ENCODE peak calls at places on chromosomes 1 and 21, in ten cellular contexts. One of them, this sample, is unnamed. For H3K36me3 and H3K27me3, the result is how much of the 10 kb centered on the place peaks cover.

GRCh38 chr1:68571499-68571898 is 74.6 kb upstream of the DEPDC1 start:
- DNase-seq in GM23248: peak
- DNase-seq in CD8-positive, alpha-beta T cell: no peak
- DNase-seq in PC-3: peak
- DNase-seq in neural progenitor cell: no peak
- DNase-seq in astrocyte: peak
- DNase-seq in adrenal gland: no peak
- DNase-seq in BE2C: no peak
- DNase-seq in upper lobe of right lung: no peak
- DNase-seq in CD8-positive, alpha-beta memory T cell: no peak
- DNase-seq in this sample: no peak

GRCh38 chr1:119771016-119771415 is 2.3 kb upstream of the HMGCS2 start:
- DNase-seq in GM23248: peak
- DNase-seq in CD8-positive, alpha-beta T cell: no peak
- DNase-seq in PC-3: no peak
- DNase-seq in neural progenitor cell: peak
- DNase-seq in astrocyte: no peak
- DNase-seq in adrenal gland: no peak
- DNase-seq in BE2C: no peak
- DNase-seq in upper lobe of right lung: no peak
- DNase-seq in CD8-positive, alpha-beta memory T cell: no peak
- DNase-seq in this sample: peak

GRCh38 chr1:50531027-50531426 is 107.8 kb upstream of the DMRTA2 start:
- DNase-seq in GM23248: no peak
- DNase-seq in CD8-positive, alpha-beta T cell: no peak
- DNase-seq in PC-3: no peak
- DNase-seq in neural progenitor cell: peak
- DNase-seq in astrocyte: no peak
- DNase-seq in adrenal gland: no peak
- DNase-seq in BE2C: no peak
- DNase-seq in upper lobe of right lung: no peak
- DNase-seq in CD8-positive, alpha-beta memory T cell: no peak
- DNase-seq in this sample: no peak

GRCh38 chr1:204493145-204493881 is 1.3 kb downstream of the PIK3C2B start:
- DNase-seq in GM23248: peak
- DNase-seq in CD8-positive, alpha-beta T cell: no peak
- DNase-seq in PC-3: peak
- DNase-seq in neural progenitor cell: peak
- DNase-seq in astrocyte: peak
- DNase-seq in adrenal gland: peak
- DNase-seq in BE2C: peak
- DNase-seq in upper lobe of right lung: peak
- DNase-seq in CD8-positive, alpha-beta memory T cell: no peak
- DNase-seq in this sample: peak

GRCh38 chr1:160261526-160261877 is 847 bp downstream of the DCAF8 start:
- DNase-seq in GM23248: peak
- DNase-seq in CD8-positive, alpha-beta T cell: peak
- DNase-seq in PC-3: peak
- DNase-seq in neural progenitor cell: peak
- DNase-seq in astrocyte: peak
- DNase-seq in adrenal gland: peak
- DNase-seq in BE2C: no peak
- DNase-seq in upper lobe of right lung: no peak
- DNase-seq in CD8-positive, alpha-beta memory T cell: peak
- DNase-seq in this sample: peak

GRCh38 chr1:100538935-100539835 is 1.2 kb downstream of the GPR88 start:
- DNase-seq in GM23248: peak
- DNase-seq in CD8-positive, alpha-beta T cell: no peak
- DNase-seq in PC-3: peak
- DNase-seq in neural progenitor cell: peak
- DNase-seq in astrocyte: no peak
- DNase-seq in adrenal gland: peak
- DNase-seq in BE2C: peak
- DNase-seq in upper lobe of right lung: peak
- DNase-seq in CD8-positive, alpha-beta memory T cell: peak
- DNase-seq in this sample: peak

GRCh38 chr1:213985181-213986019 is 2.4 kb upstream of the PROX1 start:
- DNase-seq in GM23248: no peak
- DNase-seq in CD8-positive, alpha-beta T cell: no peak
- DNase-seq in PC-3: no peak
- DNase-seq in neural progenitor cell: peak
- DNase-seq in astrocyte: no peak
- DNase-seq in adrenal gland: no peak
- DNase-seq in BE2C: no peak
- DNase-seq in upper lobe of right lung: no peak
- DNase-seq in CD8-positive, alpha-beta memory T cell: no peak
- DNase-seq in this sample: peak

GRCh38 chr1:151537112-151537511 is 3.0 kb upstream of the TUFT1 start:
- DNase-seq in GM23248: peak
- DNase-seq in CD8-positive, alpha-beta T cell: no peak
- DNase-seq in PC-3: peak
- DNase-seq in neural progenitor cell: no peak
- DNase-seq in astrocyte: peak
- DNase-seq in adrenal gland: peak
- DNase-seq in BE2C: no peak
- DNase-seq in upper lobe of right lung: no peak
- DNase-seq in CD8-positive, alpha-beta memory T cell: no peak
- DNase-seq in this sample: no peak

GRCh38 chr1:80639777-80640533 is 1160.8 kb upstream of the ADGRL2 start:
- DNase-seq in GM23248: no peak
- DNase-seq in CD8-positive, alpha-beta T cell: no peak
- DNase-seq in PC-3: no peak
- DNase-seq in neural progenitor cell: no peak
- DNase-seq in astrocyte: no peak
- DNase-seq in adrenal gland: no peak
- DNase-seq in BE2C: no peak
- DNase-seq in upper lobe of right lung: no peak
- DNase-seq in CD8-positive, alpha-beta memory T cell: no peak
- DNase-seq in this sample: no peak

GRCh38 chr21:44927587-44928461 is 7.1 kb upstream of the ITGB2 start:
- DNase-seq in GM23248: peak
- DNase-seq in CD8-positive, alpha-beta T cell: peak
- DNase-seq in PC-3: peak
- DNase-seq in neural progenitor cell: no peak
- DNase-seq in astrocyte: peak
- DNase-seq in adrenal gland: no peak
- DNase-seq in BE2C: no peak
- DNase-seq in upper lobe of right lung: peak
- DNase-seq in CD8-positive, alpha-beta memory T cell: peak
- DNase-seq in this sample: peak

DNA sequence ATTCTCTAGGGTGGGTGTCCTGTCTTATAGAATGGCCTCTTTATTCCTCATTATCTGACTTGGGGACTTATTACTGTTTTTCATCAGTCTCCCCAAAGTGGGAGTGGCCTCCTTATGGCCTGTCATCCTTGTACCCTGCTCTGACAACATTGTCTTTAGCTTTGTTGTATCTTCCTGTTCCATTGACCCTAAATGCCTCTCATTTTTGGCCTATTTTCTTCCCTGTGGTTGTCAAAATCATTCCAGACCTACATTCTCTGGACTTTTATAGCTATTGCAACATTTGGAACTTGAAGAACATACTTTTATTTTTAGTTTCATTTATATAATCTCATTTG is 9.7 kb downstream of the SFT2D2 start:
- DNase-seq in GM23248: no peak
- DNase-seq in CD8-positive, alpha-beta T cell: no peak
- DNase-seq in PC-3: no peak
- DNase-seq in neural progenitor cell: no peak
- DNase-seq in astrocyte: peak
- DNase-seq in adrenal gland: no peak
- DNase-seq in BE2C: no peak
- DNase-seq in upper lobe of right lung: no peak
- DNase-seq in CD8-positive, alpha-beta memory T cell: no peak
- DNase-seq in this sample: no peak
- H3K36me3 ChIP-seq in GM23248: under half
- H3K36me3 ChIP-seq in CD8-positive, alpha-beta T cell: under half
- H3K36me3 ChIP-seq in PC-3: under half
- H3K36me3 ChIP-seq in neural progenitor cell: under half
- H3K36me3 ChIP-seq in astrocyte: under half
- H3K36me3 ChIP-seq in adrenal gland: under half
- H3K36me3 ChIP-seq in BE2C: under half
- H3K36me3 ChIP-seq in upper lobe of right lung: half or more
- H3K36me3 ChIP-seq in CD8-positive, alpha-beta memory T cell: under half
- H3K36me3 ChIP-seq in this sample: under half

GRCh38 chr1:28104866-28105467 is 16.6 kb upstream of the EYA3 start:
- DNase-seq in GM23248: peak
- DNase-seq in CD8-positive, alpha-beta T cell: no peak
- DNase-seq in PC-3: peak
- DNase-seq in neural progenitor cell: peak
- DNase-seq in astrocyte: peak
- DNase-seq in adrenal gland: peak
- DNase-seq in BE2C: peak
- DNase-seq in upper lobe of right lung: no peak
- DNase-seq in CD8-positive, alpha-beta memory T cell: no peak
- DNase-seq in this sample: peak
- H3K4me3 ChIP-seq in GM23248: peak
- H3K4me3 ChIP-seq in CD8-positive, alpha-beta T cell: no peak
- H3K4me3 ChIP-seq in PC-3: no peak
- H3K4me3 ChIP-seq in neural progenitor cell: peak
- H3K4me3 ChIP-seq in astrocyte: peak
- H3K4me3 ChIP-seq in adrenal gland: no peak
- H3K4me3 ChIP-seq in BE2C: peak
- H3K4me3 ChIP-seq in upper lobe of right lung: peak
- H3K4me3 ChIP-seq in CD8-positive, alpha-beta memory T cell: no peak
- H3K4me3 ChIP-seq in this sample: no peak

DNA sequence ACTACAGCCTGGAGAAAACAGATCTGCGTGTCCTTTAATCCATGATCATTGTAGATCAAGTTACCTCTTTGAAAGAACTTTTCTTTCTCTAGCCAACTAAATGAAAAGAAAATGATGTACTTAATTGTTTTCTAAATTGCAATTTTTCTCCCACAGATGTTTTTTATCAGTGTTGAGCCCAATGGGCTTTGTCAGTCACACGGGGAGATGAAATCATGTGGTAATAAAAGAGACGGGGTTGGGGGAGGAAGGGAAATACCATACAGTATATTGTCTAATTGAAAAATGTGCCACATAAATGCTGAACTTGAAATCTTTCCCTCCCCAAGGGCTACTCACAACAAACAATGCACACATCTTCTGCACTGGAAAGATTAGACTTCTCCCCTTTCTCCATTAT is 58.4 kb downstream of the NTMT2 start:
- DNase-seq in GM23248: peak
- DNase-seq in CD8-positive, alpha-beta T cell: no peak
- DNase-seq in PC-3: no peak
- DNase-seq in neural progenitor cell: no peak
- DNase-seq in astrocyte: no peak
- DNase-seq in adrenal gland: no peak
- DNase-seq in BE2C: no peak
- DNase-seq in upper lobe of right lung: no peak
- DNase-seq in CD8-positive, alpha-beta memory T cell: no peak
- DNase-seq in this sample: no peak
- H3K27me3 ChIP-seq in GM23248: under half
- H3K27me3 ChIP-seq in CD8-positive, alpha-beta T cell: under half
- H3K27me3 ChIP-seq in PC-3: under half
- H3K27me3 ChIP-seq in neural progenitor cell: under half
- H3K27me3 ChIP-seq in astrocyte: under half
- H3K27me3 ChIP-seq in adrenal gland: under half
- H3K27me3 ChIP-seq in BE2C: under half
- H3K27me3 ChIP-seq in upper lobe of right lung: under half
- H3K27me3 ChIP-seq in CD8-positive, alpha-beta memory T cell: under half
- H3K27me3 ChIP-seq in this sample: under half

GRCh38 chr1:11955221-11955620 is 20.7 kb downstream of the PLOD1 start:
- DNase-seq in GM23248: no peak
- DNase-seq in CD8-positive, alpha-beta T cell: no peak
- DNase-seq in PC-3: no peak
- DNase-seq in neural progenitor cell: no peak
- DNase-seq in astrocyte: no peak
- DNase-seq in adrenal gland: no peak
- DNase-seq in BE2C: no peak
- DNase-seq in upper lobe of right lung: no peak
- DNase-seq in CD8-positive, alpha-beta memory T cell: no peak
- DNase-seq in this sample: no peak

GRCh38 chr1:11957891-11958290 is 22.4 kb upstream of the MFN2 start:
- DNase-seq in GM23248: no peak
- DNase-seq in CD8-positive, alpha-beta T cell: no peak
- DNase-seq in PC-3: no peak
- DNase-seq in neural progenitor cell: no peak
- DNase-seq in astrocyte: no peak
- DNase-seq in adrenal gland: no peak
- DNase-seq in BE2C: no peak
- DNase-seq in upper lobe of right lung: no peak
- DNase-seq in CD8-positive, alpha-beta memory T cell: no peak
- DNase-seq in this sample: no peak

GRCh38 chr1:11951901-11952300 is 17.4 kb downstream of the PLOD1 start:
- DNase-seq in GM23248: no peak
- DNase-seq in CD8-positive, alpha-beta T cell: no peak
- DNase-seq in PC-3: no peak
- DNase-seq in neural progenitor cell: no peak
- DNase-seq in astrocyte: no peak
- DNase-seq in adrenal gland: no peak
- DNase-seq in BE2C: peak
- DNase-seq in upper lobe of right lung: no peak
- DNase-seq in CD8-positive, alpha-beta memory T cell: no peak
- DNase-seq in this sample: no peak

GRCh38 chr1:11948822-11949458 is 14.4 kb downstream of the PLOD1 start:
- DNase-seq in GM23248: peak
- DNase-seq in CD8-positive, alpha-beta T cell: no peak
- DNase-seq in PC-3: peak
- DNase-seq in neural progenitor cell: no peak
- DNase-seq in astrocyte: no peak
- DNase-seq in adrenal gland: no peak
- DNase-seq in BE2C: peak
- DNase-seq in upper lobe of right lung: no peak
- DNase-seq in CD8-positive, alpha-beta memory T cell: no peak
- DNase-seq in this sample: peak

DNA sequence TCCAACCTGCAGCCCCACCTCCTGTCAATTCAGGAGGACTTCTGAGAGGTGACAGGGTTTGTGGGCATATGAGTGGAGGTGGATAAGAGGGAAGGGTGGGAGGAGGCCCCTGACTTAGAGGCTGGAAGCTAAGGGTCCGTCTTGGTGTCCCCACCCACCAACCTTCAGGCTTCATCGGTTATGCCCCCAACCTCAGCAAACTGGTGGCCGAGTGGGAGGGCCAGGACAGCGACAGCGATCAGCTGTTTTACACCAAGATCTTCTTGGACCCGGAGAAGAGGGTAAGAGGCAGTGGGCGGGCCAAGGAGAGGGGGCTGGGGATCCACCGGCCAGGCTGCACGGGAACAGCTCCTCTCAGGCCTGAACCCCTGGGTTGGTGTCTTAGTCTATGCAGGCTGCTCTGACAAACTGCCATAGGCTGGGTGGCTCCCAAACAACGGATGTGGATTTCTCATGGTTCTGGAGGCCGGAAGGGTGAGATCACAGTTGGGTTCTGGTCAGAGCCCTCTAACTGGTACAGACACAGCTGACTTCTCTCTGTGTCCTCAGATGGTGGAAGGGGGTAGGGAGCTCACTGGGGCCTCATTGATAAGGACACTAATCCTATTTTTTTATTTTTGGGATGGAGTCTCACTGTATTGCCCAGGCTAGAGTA is 18.1 kb downstream of the PLOD1 start:
- DNase-seq in GM23248: peak
- DNase-seq in CD8-positive, alpha-beta T cell: no peak
- DNase-seq in PC-3: no peak
- DNase-seq in neural progenitor cell: no peak
- DNase-seq in astrocyte: no peak
- DNase-seq in adrenal gland: no peak
- DNase-seq in BE2C: no peak
- DNase-seq in upper lobe of right lung: no peak
- DNase-seq in CD8-positive, alpha-beta memory T cell: no peak
- DNase-seq in this sample: no peak
- H3K36me3 ChIP-seq in GM23248: under half
- H3K36me3 ChIP-seq in CD8-positive, alpha-beta T cell: under half
- H3K36me3 ChIP-seq in PC-3: under half
- H3K36me3 ChIP-seq in neural progenitor cell: under half
- H3K36me3 ChIP-seq in astrocyte: under half
- H3K36me3 ChIP-seq in adrenal gland: under half
- H3K36me3 ChIP-seq in BE2C: under half
- H3K36me3 ChIP-seq in upper lobe of right lung: under half
- H3K36me3 ChIP-seq in CD8-positive, alpha-beta memory T cell: under half
- H3K36me3 ChIP-seq in this sample: under half

GRCh38 chr1:93453911-93454310 is 6.0 kb downstream of the FNBP1L start:
- DNase-seq in GM23248: no peak
- DNase-seq in CD8-positive, alpha-beta T cell: no peak
- DNase-seq in PC-3: peak
- DNase-seq in neural progenitor cell: no peak
- DNase-seq in astrocyte: peak
- DNase-seq in adrenal gland: no peak
- DNase-seq in BE2C: no peak
- DNase-seq in upper lobe of right lung: no peak
- DNase-seq in CD8-positive, alpha-beta memory T cell: no peak
- DNase-seq in this sample: no peak
- H3K4me3 ChIP-seq in GM23248: no peak
- H3K4me3 ChIP-seq in CD8-positive, alpha-beta T cell: no peak
- H3K4me3 ChIP-seq in PC-3: no peak
- H3K4me3 ChIP-seq in neural progenitor cell: no peak
- H3K4me3 ChIP-seq in astrocyte: no peak
- H3K4me3 ChIP-seq in adrenal gland: no peak
- H3K4me3 ChIP-seq in BE2C: no peak
- H3K4me3 ChIP-seq in upper lobe of right lung: no peak
- H3K4me3 ChIP-seq in CD8-positive, alpha-beta memory T cell: no peak
- H3K4me3 ChIP-seq in this sample: no peak

This sample was measured in H7.